ENCODE peak calls at places on chromosome 17, in six cellular contexts. One of them, this sample, is unnamed.

GRCh38 chr17:44503080-44503842 is at the start of gene GPATCH8:
- DNase-seq in memory B cell: peak
- DNase-seq in CD8-positive, alpha-beta memory T cell: peak
- DNase-seq in activated naive CD8-positive, alpha-beta T cell treated with anti-CD3 and anti-CD28 coated beads for 36 hours: peak
- DNase-seq in GM10248: peak
- DNase-seq in activated CD4-positive, alpha-beta T cell treated with anti-CD3 and anti-CD28 coated beads for 24 hours: peak
- DNase-seq in this sample: peak

GRCh38 chr17:39240631-39241030 is 14.9 kb upstream of the STAC2 start:
- DNase-seq in activated CD4-positive, alpha-beta T cell treated with anti-CD3 and anti-CD28 coated beads for 24 hours: no peak
- DNase-seq in GM10248: no peak
- DNase-seq in activated naive CD8-positive, alpha-beta T cell treated with anti-CD3 and anti-CD28 coated beads for 36 hours: no peak
- DNase-seq in memory B cell: no peak
- DNase-seq in CD8-positive, alpha-beta memory T cell: no peak
- DNase-seq in this sample: no peak

GRCh38 chr17:63446981-63447687 is 1.0 kb upstream of the CYB561 start:
- DNase-seq in activated CD4-positive, alpha-beta T cell treated with anti-CD3 and anti-CD28 coated beads for 24 hours: peak
- DNase-seq in GM10248: no peak
- DNase-seq in activated naive CD8-positive, alpha-beta T cell treated with anti-CD3 and anti-CD28 coated beads for 36 hours: peak
- DNase-seq in memory B cell: no peak
- DNase-seq in CD8-positive, alpha-beta memory T cell: peak
- DNase-seq in this sample: no peak

GRCh38 chr17:4033751-4034251 is 69.6 kb upstream of the ATP2A3 start:
- DNase-seq in activated CD4-positive, alpha-beta T cell treated with anti-CD3 and anti-CD28 coated beads for 24 hours: no peak
- DNase-seq in activated naive CD8-positive, alpha-beta T cell treated with anti-CD3 and anti-CD28 coated beads for 36 hours: no peak
- DNase-seq in memory B cell: no peak
- DNase-seq in GM10248: no peak
- DNase-seq in CD8-positive, alpha-beta memory T cell: no peak
- DNase-seq in this sample: no peak

GRCh38 chr17:16926591-16927451 is 45.1 kb downstream of the TNFRSF13B start:
- DNase-seq in CD8-positive, alpha-beta memory T cell: peak
- DNase-seq in activated CD4-positive, alpha-beta T cell treated with anti-CD3 and anti-CD28 coated beads for 24 hours: no peak
- DNase-seq in activated naive CD8-positive, alpha-beta T cell treated with anti-CD3 and anti-CD28 coated beads for 36 hours: no peak
- DNase-seq in memory B cell: no peak
- DNase-seq in GM10248: no peak
- DNase-seq in this sample: no peak

GRCh38 chr17:62017496-62017895 is 47.6 kb downstream of the MED13 start:
- DNase-seq in activated CD4-positive, alpha-beta T cell treated with anti-CD3 and anti-CD28 coated beads for 24 hours: no peak
- DNase-seq in GM10248: no peak
- DNase-seq in activated naive CD8-positive, alpha-beta T cell treated with anti-CD3 and anti-CD28 coated beads for 36 hours: no peak
- DNase-seq in memory B cell: no peak
- DNase-seq in CD8-positive, alpha-beta memory T cell: no peak
- DNase-seq in this sample: no peak

GRCh38 chr17:49471089-49471683 is 23.9 kb upstream of the NGFR start:
- DNase-seq in activated naive CD8-positive, alpha-beta T cell treated with anti-CD3 and anti-CD28 coated beads for 36 hours: no peak
- DNase-seq in activated CD4-positive, alpha-beta T cell treated with anti-CD3 and anti-CD28 coated beads for 24 hours: no peak
- DNase-seq in memory B cell: no peak
- DNase-seq in GM10248: no peak
- DNase-seq in CD8-positive, alpha-beta memory T cell: no peak
- DNase-seq in this sample: no peak

GRCh38 chr17:68356520-68356919 is 65.2 kb downstream of the ARSG start:
- DNase-seq in CD8-positive, alpha-beta memory T cell: peak
- DNase-seq in activated CD4-positive, alpha-beta T cell treated with anti-CD3 and anti-CD28 coated beads for 24 hours: peak
- DNase-seq in memory B cell: no peak
- DNase-seq in GM10248: peak
- DNase-seq in activated naive CD8-positive, alpha-beta T cell treated with anti-CD3 and anti-CD28 coated beads for 36 hours: peak
- DNase-seq in this sample: no peak

GRCh38 chr17:75096082-75096625 is 8.4 kb downstream of the SLC16A5 start:
- DNase-seq in activated CD4-positive, alpha-beta T cell treated with anti-CD3 and anti-CD28 coated beads for 24 hours: no peak
- DNase-seq in CD8-positive, alpha-beta memory T cell: no peak
- DNase-seq in activated naive CD8-positive, alpha-beta T cell treated with anti-CD3 and anti-CD28 coated beads for 36 hours: no peak
- DNase-seq in GM10248: peak
- DNase-seq in memory B cell: no peak
- DNase-seq in this sample: no peak